ENCODE peak calls at places on chromosomes 3 and 15, in ten cellular contexts. One of them, this sample, is unnamed.

GRCh38 chr3:9036327-9037112 is 73.2 kb upstream of the RAD18 start:
- DNase-seq in testis: peak
- DNase-seq in fibroblast of the conjunctiva: peak
- DNase-seq in HTR-8/SVneo: no peak
- DNase-seq in NCI-H1092: peak
- DNase-seq in AG10803: peak
- DNase-seq in tibial artery: peak
- DNase-seq in fibroblast of lung: peak
- DNase-seq in endodermal cell: no peak
- DNase-seq in activated T-helper 1 cell treated with Interleukin-2 at 50 U/mL for 16 hours: no peak
- DNase-seq in this sample: peak

GRCh38 chr3:86793786-86794185 is 197.2 kb downstream of the VGLL3 start:
- DNase-seq in testis: no peak
- DNase-seq in fibroblast of the conjunctiva: peak
- DNase-seq in HTR-8/SVneo: peak
- DNase-seq in NCI-H1092: no peak
- DNase-seq in AG10803: peak
- DNase-seq in tibial artery: no peak
- DNase-seq in fibroblast of lung: peak
- DNase-seq in endodermal cell: no peak
- DNase-seq in activated T-helper 1 cell treated with Interleukin-2 at 50 U/mL for 16 hours: no peak
- DNase-seq in this sample: no peak

GRCh38 chr3:116280130-116280740 is 165.1 kb downstream of the LSAMP start:
- DNase-seq in testis: no peak
- DNase-seq in fibroblast of the conjunctiva: no peak
- DNase-seq in HTR-8/SVneo: no peak
- DNase-seq in NCI-H1092: no peak
- DNase-seq in AG10803: no peak
- DNase-seq in tibial artery: no peak
- DNase-seq in fibroblast of lung: no peak
- DNase-seq in endodermal cell: no peak
- DNase-seq in activated T-helper 1 cell treated with Interleukin-2 at 50 U/mL for 16 hours: no peak
- DNase-seq in this sample: no peak

GRCh38 chr3:117853923-117854322 is 1144.3 kb downstream of the TUSC7 start:
- DNase-seq in testis: no peak
- DNase-seq in fibroblast of the conjunctiva: peak
- DNase-seq in HTR-8/SVneo: no peak
- DNase-seq in NCI-H1092: peak
- DNase-seq in AG10803: peak
- DNase-seq in tibial artery: no peak
- DNase-seq in fibroblast of lung: peak
- DNase-seq in endodermal cell: no peak
- DNase-seq in activated T-helper 1 cell treated with Interleukin-2 at 50 U/mL for 16 hours: no peak
- DNase-seq in this sample: no peak

GRCh38 chr3:185729335-185729715 is 95.5 kb downstream of the IGF2BP2 start:
- DNase-seq in testis: no peak
- DNase-seq in fibroblast of the conjunctiva: peak
- DNase-seq in HTR-8/SVneo: peak
- DNase-seq in NCI-H1092: no peak
- DNase-seq in AG10803: peak
- DNase-seq in tibial artery: no peak
- DNase-seq in fibroblast of lung: peak
- DNase-seq in endodermal cell: no peak
- DNase-seq in activated T-helper 1 cell treated with Interleukin-2 at 50 U/mL for 16 hours: no peak
- DNase-seq in this sample: no peak

GRCh38 chr15:72110355-72110754 is 7.6 kb downstream of the MYO9A start:
- DNase-seq in testis: no peak
- DNase-seq in fibroblast of the conjunctiva: no peak
- DNase-seq in HTR-8/SVneo: no peak
- DNase-seq in NCI-H1092: no peak
- DNase-seq in AG10803: peak
- DNase-seq in tibial artery: no peak
- DNase-seq in fibroblast of lung: no peak
- DNase-seq in endodermal cell: no peak
- DNase-seq in activated T-helper 1 cell treated with Interleukin-2 at 50 U/mL for 16 hours: no peak
- DNase-seq in this sample: no peak

GRCh38 chr3:150699068-150699635 is 4.6 kb downstream of the ERICH6 start:
- DNase-seq in testis: no peak
- DNase-seq in fibroblast of the conjunctiva: no peak
- DNase-seq in HTR-8/SVneo: peak
- DNase-seq in NCI-H1092: no peak
- DNase-seq in AG10803: peak
- DNase-seq in tibial artery: no peak
- DNase-seq in fibroblast of lung: peak
- DNase-seq in endodermal cell: no peak
- DNase-seq in activated T-helper 1 cell treated with Interleukin-2 at 50 U/mL for 16 hours: no peak
- DNase-seq in this sample: no peak

GRCh38 chr15:96390986-96391385 is 60.5 kb downstream of the NR2F2 start:
- DNase-seq in testis: no peak
- DNase-seq in fibroblast of the conjunctiva: no peak
- DNase-seq in HTR-8/SVneo: no peak
- DNase-seq in NCI-H1092: no peak
- DNase-seq in AG10803: no peak
- DNase-seq in tibial artery: no peak
- DNase-seq in fibroblast of lung: no peak
- DNase-seq in endodermal cell: no peak
- DNase-seq in activated T-helper 1 cell treated with Interleukin-2 at 50 U/mL for 16 hours: no peak
- DNase-seq in this sample: no peak

GRCh38 chr15:62878070-62878469 is 164.5 kb upstream of the TPM1 start:
- DNase-seq in testis: no peak
- DNase-seq in fibroblast of the conjunctiva: no peak
- DNase-seq in HTR-8/SVneo: no peak
- DNase-seq in NCI-H1092: no peak
- DNase-seq in AG10803: no peak
- DNase-seq in tibial artery: no peak
- DNase-seq in fibroblast of lung: no peak
- DNase-seq in endodermal cell: peak
- DNase-seq in activated T-helper 1 cell treated with Interleukin-2 at 50 U/mL for 16 hours: no peak
- DNase-seq in this sample: no peak

GRCh38 chr15:84929795-84930371 is 45.4 kb downstream of the SLC28A1 start:
- DNase-seq in testis: no peak
- DNase-seq in fibroblast of the conjunctiva: no peak
- DNase-seq in HTR-8/SVneo: peak
- DNase-seq in NCI-H1092: no peak
- DNase-seq in AG10803: peak
- DNase-seq in tibial artery: no peak
- DNase-seq in fibroblast of lung: peak
- DNase-seq in endodermal cell: no peak
- DNase-seq in activated T-helper 1 cell treated with Interleukin-2 at 50 U/mL for 16 hours: no peak
- DNase-seq in this sample: no peak

GRCh38 chr3:9064853-9065252 is 101.6 kb upstream of the RAD18 start:
- DNase-seq in testis: no peak
- DNase-seq in fibroblast of the conjunctiva: no peak
- DNase-seq in HTR-8/SVneo: no peak
- DNase-seq in NCI-H1092: no peak
- DNase-seq in AG10803: peak
- DNase-seq in tibial artery: no peak
- DNase-seq in fibroblast of lung: no peak
- DNase-seq in endodermal cell: no peak
- DNase-seq in activated T-helper 1 cell treated with Interleukin-2 at 50 U/mL for 16 hours: no peak
- DNase-seq in this sample: peak

GRCh38 chr3:170953736-170954135 is 45.3 kb upstream of the EIF5A2 start:
- DNase-seq in testis: no peak
- DNase-seq in fibroblast of the conjunctiva: no peak
- DNase-seq in HTR-8/SVneo: no peak
- DNase-seq in NCI-H1092: no peak
- DNase-seq in AG10803: no peak
- DNase-seq in tibial artery: no peak
- DNase-seq in fibroblast of lung: no peak
- DNase-seq in endodermal cell: no peak
- DNase-seq in activated T-helper 1 cell treated with Interleukin-2 at 50 U/mL for 16 hours: no peak
- DNase-seq in this sample: no peak

GRCh38 chr3:55000546-55000945 is 72.7 kb upstream of the LRTM1 start:
- DNase-seq in testis: no peak
- DNase-seq in fibroblast of the conjunctiva: peak
- DNase-seq in HTR-8/SVneo: peak
- DNase-seq in NCI-H1092: peak
- DNase-seq in AG10803: peak
- DNase-seq in tibial artery: no peak
- DNase-seq in fibroblast of lung: peak
- DNase-seq in endodermal cell: no peak
- DNase-seq in activated T-helper 1 cell treated with Interleukin-2 at 50 U/mL for 16 hours: no peak
- DNase-seq in this sample: peak

GRCh38 chr3:59678042-59678707 is 628.4 kb upstream of the CFAP20DC start:
- DNase-seq in testis: no peak
- DNase-seq in fibroblast of the conjunctiva: no peak
- DNase-seq in HTR-8/SVneo: no peak
- DNase-seq in NCI-H1092: no peak
- DNase-seq in AG10803: no peak
- DNase-seq in tibial artery: no peak
- DNase-seq in fibroblast of lung: no peak
- DNase-seq in endodermal cell: no peak
- DNase-seq in activated T-helper 1 cell treated with Interleukin-2 at 50 U/mL for 16 hours: no peak
- DNase-seq in this sample: no peak

GRCh38 chr15:45689616-45690015 is 54.8 kb downstream of the SQOR start:
- DNase-seq in testis: no peak
- DNase-seq in fibroblast of the conjunctiva: no peak
- DNase-seq in HTR-8/SVneo: no peak
- DNase-seq in NCI-H1092: no peak
- DNase-seq in AG10803: no peak
- DNase-seq in tibial artery: no peak
- DNase-seq in fibroblast of lung: no peak
- DNase-seq in endodermal cell: no peak
- DNase-seq in activated T-helper 1 cell treated with Interleukin-2 at 50 U/mL for 16 hours: no peak
- DNase-seq in this sample: no peak

GRCh38 chr3:73805435-73805834 is 180.7 kb upstream of the PDZRN3 start:
- DNase-seq in testis: peak
- DNase-seq in fibroblast of the conjunctiva: peak
- DNase-seq in HTR-8/SVneo: no peak
- DNase-seq in NCI-H1092: no peak
- DNase-seq in AG10803: no peak
- DNase-seq in tibial artery: peak
- DNase-seq in fibroblast of lung: peak
- DNase-seq in endodermal cell: no peak
- DNase-seq in activated T-helper 1 cell treated with Interleukin-2 at 50 U/mL for 16 hours: no peak
- DNase-seq in this sample: peak

GRCh38 chr3:52432631-52433030 is 12.3 kb downstream of the SEMA3G start:
- DNase-seq in testis: no peak
- DNase-seq in fibroblast of the conjunctiva: no peak
- DNase-seq in HTR-8/SVneo: no peak
- DNase-seq in NCI-H1092: no peak
- DNase-seq in AG10803: no peak
- DNase-seq in tibial artery: peak
- DNase-seq in fibroblast of lung: no peak
- DNase-seq in endodermal cell: peak
- DNase-seq in activated T-helper 1 cell treated with Interleukin-2 at 50 U/mL for 16 hours: no peak
- DNase-seq in this sample: peak

GRCh38 chr3:11508346-11509174 is 135.2 kb downstream of the VGLL4 start:
- DNase-seq in testis: no peak
- DNase-seq in fibroblast of the conjunctiva: no peak
- DNase-seq in HTR-8/SVneo: no peak
- DNase-seq in NCI-H1092: no peak
- DNase-seq in AG10803: no peak
- DNase-seq in tibial artery: no peak
- DNase-seq in fibroblast of lung: no peak
- DNase-seq in endodermal cell: no peak
- DNase-seq in activated T-helper 1 cell treated with Interleukin-2 at 50 U/mL for 16 hours: no peak
- DNase-seq in this sample: peak

GRCh38 chr15:26433818-26434217 is 339.0 kb downstream of the GABRB3 start:
- DNase-seq in testis: no peak
- DNase-seq in fibroblast of the conjunctiva: no peak
- DNase-seq in HTR-8/SVneo: no peak
- DNase-seq in NCI-H1092: no peak
- DNase-seq in AG10803: no peak
- DNase-seq in tibial artery: no peak
- DNase-seq in fibroblast of lung: no peak
- DNase-seq in endodermal cell: no peak
- DNase-seq in activated T-helper 1 cell treated with Interleukin-2 at 50 U/mL for 16 hours: no peak
- DNase-seq in this sample: no peak

GRCh38 chr3:105866656-105867653 is 1.9 kb downstream of the CBLB start:
- DNase-seq in testis: peak
- DNase-seq in fibroblast of the conjunctiva: peak
- DNase-seq in HTR-8/SVneo: no peak
- DNase-seq in NCI-H1092: no peak
- DNase-seq in AG10803: peak
- DNase-seq in tibial artery: no peak
- DNase-seq in fibroblast of lung: peak
- DNase-seq in endodermal cell: no peak
- DNase-seq in activated T-helper 1 cell treated with Interleukin-2 at 50 U/mL for 16 hours: no peak
- DNase-seq in this sample: no peak

GRCh38 chr15:99326235-99326634 is 75.0 kb downstream of the LRRC28 start:
- DNase-seq in testis: no peak
- DNase-seq in fibroblast of the conjunctiva: no peak
- DNase-seq in HTR-8/SVneo: no peak
- DNase-seq in NCI-H1092: no peak
- DNase-seq in AG10803: no peak
- DNase-seq in tibial artery: no peak
- DNase-seq in fibroblast of lung: no peak
- DNase-seq in endodermal cell: no peak
- DNase-seq in activated T-helper 1 cell treated with Interleukin-2 at 50 U/mL for 16 hours: no peak
- DNase-seq in this sample: no peak

GRCh38 chr3:166752214-166752613 is 627.9 kb downstream of the ZBBX start:
- DNase-seq in testis: no peak
- DNase-seq in fibroblast of the conjunctiva: no peak
- DNase-seq in HTR-8/SVneo: no peak
- DNase-seq in NCI-H1092: no peak
- DNase-seq in AG10803: no peak
- DNase-seq in tibial artery: no peak
- DNase-seq in fibroblast of lung: no peak
- DNase-seq in endodermal cell: no peak
- DNase-seq in activated T-helper 1 cell treated with Interleukin-2 at 50 U/mL for 16 hours: no peak
- DNase-seq in this sample: no peak

GRCh38 chr3:5505163-5505562 is 317.7 kb downstream of the EDEM1 start:
- DNase-seq in testis: no peak
- DNase-seq in fibroblast of the conjunctiva: no peak
- DNase-seq in HTR-8/SVneo: no peak
- DNase-seq in NCI-H1092: no peak
- DNase-seq in AG10803: no peak
- DNase-seq in tibial artery: no peak
- DNase-seq in fibroblast of lung: no peak
- DNase-seq in endodermal cell: no peak
- DNase-seq in activated T-helper 1 cell treated with Interleukin-2 at 50 U/mL for 16 hours: no peak
- DNase-seq in this sample: no peak

GRCh38 chr3:127720161-127720823 is 47.5 kb downstream of the ABTB1 start:
- DNase-seq in testis: no peak
- DNase-seq in fibroblast of the conjunctiva: no peak
- DNase-seq in HTR-8/SVneo: no peak
- DNase-seq in NCI-H1092: no peak
- DNase-seq in AG10803: no peak
- DNase-seq in tibial artery: peak
- DNase-seq in fibroblast of lung: no peak
- DNase-seq in endodermal cell: no peak
- DNase-seq in activated T-helper 1 cell treated with Interleukin-2 at 50 U/mL for 16 hours: no peak
- DNase-seq in this sample: no peak

GRCh38 chr3:138726966-138727365 is 107.8 kb downstream of the PIK3CB start:
- DNase-seq in testis: no peak
- DNase-seq in fibroblast of the conjunctiva: no peak
- DNase-seq in HTR-8/SVneo: peak
- DNase-seq in NCI-H1092: no peak
- DNase-seq in AG10803: peak
- DNase-seq in tibial artery: no peak
- DNase-seq in fibroblast of lung: peak
- DNase-seq in endodermal cell: no peak
- DNase-seq in activated T-helper 1 cell treated with Interleukin-2 at 50 U/mL for 16 hours: no peak
- DNase-seq in this sample: no peak

GRCh38 chr3:146432066-146432465 is 37.3 kb downstream of the PLSCR2 start:
- DNase-seq in testis: no peak
- DNase-seq in fibroblast of the conjunctiva: no peak
- DNase-seq in HTR-8/SVneo: no peak
- DNase-seq in NCI-H1092: no peak
- DNase-seq in AG10803: no peak
- DNase-seq in tibial artery: no peak
- DNase-seq in fibroblast of lung: no peak
- DNase-seq in endodermal cell: no peak
- DNase-seq in activated T-helper 1 cell treated with Interleukin-2 at 50 U/mL for 16 hours: no peak
- DNase-seq in this sample: no peak

GRCh38 chr3:139846729-139847128 is 88.3 kb upstream of the CLSTN2 start:
- DNase-seq in testis: no peak
- DNase-seq in fibroblast of the conjunctiva: no peak
- DNase-seq in HTR-8/SVneo: no peak
- DNase-seq in NCI-H1092: peak
- DNase-seq in AG10803: no peak
- DNase-seq in tibial artery: no peak
- DNase-seq in fibroblast of lung: no peak
- DNase-seq in endodermal cell: no peak
- DNase-seq in activated T-helper 1 cell treated with Interleukin-2 at 50 U/mL for 16 hours: no peak
- DNase-seq in this sample: no peak

This sample was measured in thyroid gland.